ENCODE peak calls at places on chromosomes 1 and 21, in five cellular contexts. M, I, Q, B and Z are unnamed samples.

GRCh38 chr1:39159224-39160036 is 45.1 kb upstream of the MACF1 start:
- DNase-seq in M (peak), I (no peak), Q (peak), B (no peak), Z (no peak)

GRCh38 chr1:66532798-66533783 is 862 bp upstream of the SGIP1 start:
- DNase-seq in M (peak), I (peak), Q (no peak), B (no peak), Z (peak)

GRCh38 chr1:43524804-43525203 is 5.9 kb upstream of the PTPRF start:
- DNase-seq in M (no peak), I (no peak), Q (peak), B (no peak), Z (no peak)

GRCh38 chr1:12314328-12314903 is 84.6 kb downstream of the VPS13D start:
- DNase-seq in M (no peak), I (peak), Q (no peak), B (peak), Z (no peak)

GRCh38 chr1:89725016-89725380 is 92.1 kb downstream of the LRRC8C start:
- DNase-seq in M (no peak), I (peak), Q (peak), B (no peak), Z (no peak)

GRCh38 chr1:40893946-40894345 is 31.8 kb upstream of the CITED4 start:
- DNase-seq in M (no peak), I (no peak), Q (no peak), B (no peak), Z (no peak)

GRCh38 chr1:219498666-219499065 is 114.2 kb downstream of the ZC3H11B start:
- DNase-seq in M (no peak), I (peak), Q (peak), B (peak), Z (no peak)

GRCh38 chr1:10864776-10865175 is 68.3 kb upstream of the CASZ1 start:
- DNase-seq in M (no peak), I (no peak), Q (no peak), B (no peak), Z (no peak)

GRCh38 chr1:89305493-89305892 is 32.8 kb upstream of the GBP5 start:
- DNase-seq in M (no peak), I (no peak), Q (no peak), B (no peak), Z (no peak)

GRCh38 chr1:210298936-210299335 is 29.8 kb upstream of the HHAT start:
- DNase-seq in M (no peak), I (peak), Q (no peak), B (no peak), Z (no peak)

GRCh38 chr1:47752048-47752451 is 245.1 kb downstream of the TRABD2B start:
- DNase-seq in M (no peak), I (peak), Q (peak), B (no peak), Z (no peak)

GRCh38 chr1:11295905-11296304 is 22.9 kb downstream of the UBIAD1 start:
- DNase-seq in M (no peak), I (no peak), Q (no peak), B (no peak), Z (no peak)

DNA sequence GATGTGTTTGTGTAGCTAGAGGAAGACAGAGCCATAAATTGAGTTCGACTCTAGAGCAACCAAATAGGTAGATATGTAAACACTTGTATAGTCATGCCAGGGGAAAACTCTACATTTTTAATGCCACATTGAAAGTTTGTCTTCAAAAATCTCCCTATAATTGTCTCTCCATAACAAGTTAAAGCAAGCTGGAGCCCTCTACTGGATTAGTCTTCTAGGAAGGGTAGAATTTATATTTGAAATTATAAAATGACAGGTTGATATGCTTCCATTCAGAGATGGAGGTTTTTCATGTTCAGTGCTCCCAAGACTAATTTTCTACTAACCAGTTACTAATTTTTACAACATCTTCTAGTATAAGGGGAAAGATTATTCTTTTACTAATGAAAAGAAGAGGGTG is 13.1 kb upstream of the COL24A1 start:
- DNase-seq in M (no peak), I (no peak), Q (no peak), B (no peak), Z (no peak)
- TF ChIP-seq CTCF in M (peak), I (peak), Q (no peak), B (no peak), Z (no peak)

GRCh38 chr21:16087523-16087922 is 357.7 kb downstream of the USP25 start:
- DNase-seq in M (no peak), I (no peak), Q (no peak), B (no peak), Z (no peak)

GRCh38 chr21:16086936-16087335 is 357.2 kb downstream of the USP25 start:
- DNase-seq in M (no peak), I (no peak), Q (no peak), B (no peak), Z (no peak)

GRCh38 chr21:16085436-16085835 is 355.7 kb downstream of the USP25 start:
- DNase-seq in M (no peak), I (no peak), Q (no peak), B (no peak), Z (no peak)

GRCh38 chr21:16084776-16085364 is 355.1 kb downstream of the USP25 start:
- DNase-seq in M (no peak), I (peak), Q (no peak), B (no peak), Z (no peak)

DNA sequence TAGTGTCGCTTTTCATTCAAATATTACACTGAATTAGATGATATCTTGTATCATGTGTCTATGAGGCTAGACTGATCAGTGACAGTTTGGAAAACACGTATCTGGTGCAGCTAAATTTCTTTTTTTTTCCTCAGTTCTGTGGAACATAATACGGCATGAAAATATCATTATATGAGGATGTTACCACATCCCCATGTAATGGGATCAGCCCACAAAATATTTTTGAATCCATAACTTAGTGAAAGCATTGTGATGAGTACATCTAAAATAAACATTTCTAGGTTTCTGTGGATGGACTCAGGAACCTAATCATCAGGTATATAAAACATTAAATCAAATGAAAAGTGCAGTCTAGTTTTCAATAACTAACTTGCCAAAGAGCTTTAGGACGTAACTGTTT is 356.3 kb downstream of the USP25 start:
- DNase-seq in M (no peak), I (no peak), Q (no peak), B (no peak), Z (no peak)
- TF ChIP-seq CTCF in M (no peak), I (no peak), Q (no peak), B (no peak), Z (no peak)

DNA sequence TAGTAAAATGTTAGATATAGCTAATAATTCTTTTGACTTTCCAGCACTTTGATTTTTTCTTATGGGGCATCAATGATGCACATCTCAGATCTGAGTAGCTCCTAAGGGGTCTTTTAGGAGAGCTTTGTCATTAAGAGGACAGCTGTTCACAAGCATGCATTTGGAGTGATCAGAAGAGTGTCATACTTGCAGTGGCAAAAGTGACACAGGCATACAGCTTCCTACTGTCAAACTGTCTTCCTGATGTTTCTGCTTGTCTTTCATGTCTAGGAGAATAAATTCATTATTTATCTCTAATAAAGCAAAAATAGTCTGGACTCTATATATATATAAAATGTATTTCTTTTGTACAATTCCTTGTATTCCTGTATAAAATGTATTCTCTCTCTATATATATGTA is 273.0 kb downstream of the PAPPA2 start:
- DNase-seq in M (no peak), I (no peak), Q (no peak), B (no peak), Z (no peak)
- TF ChIP-seq CTCF in M (no peak), I (no peak), Q (no peak), B (no peak), Z (no peak)

GRCh38 chr1:67850151-67850551 is 16.9 kb upstream of the GNG12 start:
- DNase-seq in M (no peak), I (peak), Q (no peak), B (peak), Z (no peak)
- TF ChIP-seq CTCF in M (peak), I (peak), Q (peak), B (no peak), Z (peak)

DNA sequence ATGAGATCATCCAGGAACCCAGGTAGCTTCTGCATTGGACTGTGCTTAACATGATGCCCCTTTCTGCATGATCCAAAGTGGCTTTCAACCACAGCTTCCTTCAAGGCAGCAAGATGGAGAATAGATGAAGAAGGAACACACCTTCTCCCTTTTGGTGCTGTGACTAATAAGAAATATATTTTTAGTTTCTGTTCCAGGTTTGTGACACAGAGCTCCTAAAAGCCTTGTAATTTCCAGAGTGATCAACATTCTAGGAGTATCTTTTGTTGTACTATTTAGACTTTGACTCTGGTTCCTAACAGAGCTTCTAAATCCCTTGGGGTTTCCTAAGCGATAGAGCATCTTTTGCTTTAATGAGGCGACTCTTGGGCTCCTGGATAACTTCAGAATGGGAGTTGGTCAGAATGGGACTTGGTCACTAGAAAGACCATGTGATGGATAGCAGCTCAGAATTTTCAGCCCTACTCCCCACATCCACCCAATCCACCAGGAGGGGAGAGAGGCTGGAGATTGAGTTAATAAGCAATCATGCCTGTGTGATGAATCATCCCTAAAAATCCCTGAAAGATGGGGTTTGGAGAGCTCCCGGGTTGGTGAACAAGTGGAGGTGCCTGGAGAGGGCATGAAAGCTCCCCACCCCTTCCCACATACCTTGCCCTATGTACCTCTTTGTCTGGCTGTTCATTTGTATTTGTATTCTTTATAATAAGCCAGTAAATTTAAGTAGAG is 134.8 kb downstream of the FGGY start:
- DNase-seq in M (no peak), I (no peak), Q (no peak), B (no peak), Z (no peak)
- TF ChIP-seq CTCF in M (no peak), I (no peak), Q (no peak), B (no peak), Z (no peak)

GRCh38 chr1:240149488-240150094 is 57.9 kb downstream of the FMN2 start:
- DNase-seq in M (no peak), I (peak), Q (peak), B (peak), Z (no peak)

GRCh38 chr1:240139511-240139910 is 47.8 kb downstream of the FMN2 start:
- DNase-seq in M (no peak), I (no peak), Q (no peak), B (no peak), Z (no peak)

GRCh38 chr1:240148333-240148732 is 56.6 kb downstream of the FMN2 start:
- DNase-seq in M (no peak), I (no peak), Q (no peak), B (no peak), Z (no peak)

DNA sequence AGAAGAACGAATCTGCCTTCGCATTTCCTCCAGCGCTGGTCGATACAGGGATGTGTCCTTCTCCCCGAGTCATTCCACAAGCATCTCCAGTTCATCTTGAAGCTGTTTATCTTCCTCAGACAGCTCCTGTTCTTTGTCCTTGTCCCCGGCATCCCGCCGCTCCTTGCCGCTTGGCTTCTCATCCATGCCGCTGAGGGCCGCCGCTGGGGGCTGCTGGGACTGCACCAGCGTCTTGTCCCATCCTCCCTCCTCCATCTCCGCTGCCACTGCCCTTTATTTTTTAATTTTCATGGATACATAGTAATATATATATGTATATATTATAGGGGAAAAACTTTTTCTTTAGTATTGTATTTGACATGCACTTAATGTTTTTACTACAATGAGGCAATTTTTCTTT is 53.4 kb downstream of the FMN2 start:
- DNase-seq in M (no peak), I (no peak), Q (no peak), B (no peak), Z (no peak)
- TF ChIP-seq CTCF in M (no peak), I (no peak), Q (no peak), B (no peak), Z (no peak)

GRCh38 chr1:115070993-115071661 is 18.2 kb downstream of the TSPAN2 start:
- DNase-seq in M (no peak), I (no peak), Q (no peak), B (no peak), Z (no peak)

GRCh38 chr1:115068780-115069179 is 20.5 kb downstream of the TSPAN2 start:
- DNase-seq in M (no peak), I (no peak), Q (peak), B (no peak), Z (no peak)

GRCh38 chr1:115069626-115070308 is 19.5 kb downstream of the TSPAN2 start:
- DNase-seq in M (no peak), I (no peak), Q (no peak), B (no peak), Z (no peak)

GRCh38 chr1:115067460-115067859 is 21.8 kb downstream of the TSPAN2 start:
- DNase-seq in M (no peak), I (no peak), Q (no peak), B (no peak), Z (no peak)

GRCh38 chr1:115069186-115069585 is 20.1 kb downstream of the TSPAN2 start:
- DNase-seq in M (no peak), I (no peak), Q (no peak), B (no peak), Z (no peak)
- TF ChIP-seq CTCF in M (no peak), I (no peak), Q (no peak), B (no peak), Z (no peak)